ENCODE peak calls at places on chromosomes 16 and 17, in four cellular contexts. P is K562, J is GM12878, T is HepG2. Q is an unnamed sample.
A peak's percentile ranks its signal among the peaks of the same experiment; 100 is the strongest.

GRCh38 chr16:81371106-81371505 is 56.3 kb downstream of the GAN start:
- DNase-seq in P (no peak), J (no peak), T (no peak), Q (no peak)

GRCh38 chr17:51059781-51060180 is 60.9 kb downstream of the SPAG9 start:
- DNase-seq in P (no peak), J (no peak), T (peak; percentile 12), Q (no peak)

GRCh38 chr16:72072514-72073342 is 9.7 kb downstream of the HPR start:
- DNase-seq in P (peak; percentile 50), J (no peak), T (peak; percentile 96), Q (no peak)

GRCh38 chr16:5025171-5025632 is 8.5 kb downstream of the NAGPA start:
- DNase-seq in P (no peak), J (no peak), T (no peak), Q (peak; percentile 49)

GRCh38 chr17:18026408-18026776 is 12.6 kb downstream of the ATPAF2 start:
- DNase-seq in P (no peak), J (no peak), T (no peak), Q (no peak)

GRCh38 chr17:31931781-31932180 is 5.0 kb upstream of the SUZ12 start:
- DNase-seq in P (no peak), J (no peak), T (no peak), Q (no peak)

GRCh38 chr17:61238455-61238933 is 161.1 kb upstream of the TBX2 start:
- DNase-seq in P (no peak), J (no peak), T (no peak), Q (no peak)

GRCh38 chr16:73480381-73480780 is 432.5 kb upstream of the ZFHX3 start:
- DNase-seq in P (no peak), J (no peak), T (no peak), Q (no peak)

GRCh38 chr17:67435122-67435521 is 58.0 kb downstream of the PITPNC1 start:
- DNase-seq in P (no peak), J (no peak), T (peak; percentile 10), Q (no peak)

GRCh38 chr17:29390856-29391631 is 881 bp downstream of the TAOK1 start:
- DNase-seq in P (peak; percentile 37), J (no peak), T (peak; percentile 46), Q (peak; percentile 38)

GRCh38 chr17:6067060-6067459 is 3.1 kb upstream of the WSCD1 start:
- DNase-seq in P (no peak), J (no peak), T (no peak), Q (no peak)

GRCh38 chr17:46009681-46010596 is 10.9 kb downstream of the STH start:
- DNase-seq in P (no peak), J (no peak), T (no peak), Q (peak; percentile 73)

GRCh38 chr16:79651363-79651762 is 50.8 kb upstream of the MAF start:
- DNase-seq in P (no peak), J (no peak), T (no peak), Q (peak; percentile 47)

GRCh38 chr16:19130852-19131808 is 17.4 kb downstream of the ITPRIPL2 start:
- DNase-seq in P (no peak), J (no peak), T (no peak), Q (peak; percentile 63)

GRCh38 chr17:42526031-42526444 is 10.0 kb upstream of the NAGLU start:
- DNase-seq in P (no peak), J (no peak), T (no peak), Q (peak; percentile 53)

GRCh38 chr17:51398647-51399046 is 138.3 kb downstream of the UTP18 start:
- DNase-seq in P (no peak), J (no peak), T (no peak), Q (no peak)

GRCh38 chr16:84041421-84041820 is 1.2 kb downstream of the SLC38A8 start:
- DNase-seq in P (no peak), J (no peak), T (no peak), Q (no peak)

GRCh38 chr16:4487955-4488481 is 11.8 kb downstream of the HMOX2 start:
- DNase-seq in P (no peak), J (no peak), T (no peak), Q (no peak)

GRCh38 chr16:60091076-60091475 is 1357.0 kb upstream of the GOT2 start:
- DNase-seq in P (no peak), J (no peak), T (no peak), Q (no peak)

GRCh38 chr16:73781297-73781696 is 515.3 kb upstream of the PSMD7 start:
- DNase-seq in P (no peak), J (no peak), T (no peak), Q (no peak)

GRCh38 chr17:82601447-82602000 is 46.7 kb downstream of the WDR45B start:
- DNase-seq in P (no peak), J (no peak), T (no peak), Q (no peak)

GRCh38 chr17:82602487-82602886 is 45.8 kb downstream of the WDR45B start:
- DNase-seq in P (no peak), J (no peak), T (no peak), Q (no peak)

GRCh38 chr17:82604532-82604931 is 43.7 kb downstream of the WDR45B start:
- DNase-seq in P (no peak), J (no peak), T (no peak), Q (no peak)

GRCh38 chr17:82603981-82604448 is 44.2 kb downstream of the WDR45B start:
- DNase-seq in P (no peak), J (no peak), T (no peak), Q (no peak)

GRCh38 chr17:82602986-82603385 is 45.3 kb downstream of the WDR45B start:
- DNase-seq in P (no peak), J (peak; percentile 21), T (no peak), Q (no peak)
- TF ChIP-seq RAD21 in P (no peak), J (no peak), T (no peak), Q (no peak)

DNA sequence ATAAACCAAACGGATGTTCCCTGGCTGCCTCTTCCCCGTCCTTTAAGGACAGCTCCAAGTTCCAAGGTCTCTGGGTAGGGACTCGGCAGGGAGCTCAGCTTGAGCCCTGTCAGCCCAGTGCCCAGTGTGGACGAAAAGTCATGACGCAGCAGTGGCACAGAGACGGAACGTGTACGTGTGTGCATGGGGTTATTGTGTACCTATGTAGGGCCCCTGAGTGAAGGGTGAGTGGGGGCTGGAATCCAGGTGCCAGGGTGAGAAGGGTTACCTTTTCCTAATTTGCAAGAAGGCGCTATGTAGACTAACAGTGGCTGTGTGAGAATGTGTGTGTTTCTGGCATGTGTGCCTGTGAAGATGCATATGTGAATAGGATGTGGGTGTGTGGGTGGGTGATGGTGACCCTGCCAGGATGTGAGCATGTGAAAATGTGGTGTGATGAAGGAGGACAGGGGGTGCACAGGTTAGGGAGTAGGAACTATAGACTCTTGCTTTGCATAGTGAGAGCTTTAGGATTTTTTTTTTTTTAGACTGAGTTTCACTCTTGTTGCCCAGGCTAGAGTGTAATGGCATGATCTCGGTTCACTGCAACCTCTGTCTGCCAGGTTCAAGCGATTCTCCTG is 6.0 kb downstream of the SCN4A start:
- DNase-seq in P (no peak), J (peak; percentile 60), T (no peak), Q (no peak)
- TF ChIP-seq KDM1A in P (no peak), J (no peak), T (no peak), Q (no peak)

DNA sequence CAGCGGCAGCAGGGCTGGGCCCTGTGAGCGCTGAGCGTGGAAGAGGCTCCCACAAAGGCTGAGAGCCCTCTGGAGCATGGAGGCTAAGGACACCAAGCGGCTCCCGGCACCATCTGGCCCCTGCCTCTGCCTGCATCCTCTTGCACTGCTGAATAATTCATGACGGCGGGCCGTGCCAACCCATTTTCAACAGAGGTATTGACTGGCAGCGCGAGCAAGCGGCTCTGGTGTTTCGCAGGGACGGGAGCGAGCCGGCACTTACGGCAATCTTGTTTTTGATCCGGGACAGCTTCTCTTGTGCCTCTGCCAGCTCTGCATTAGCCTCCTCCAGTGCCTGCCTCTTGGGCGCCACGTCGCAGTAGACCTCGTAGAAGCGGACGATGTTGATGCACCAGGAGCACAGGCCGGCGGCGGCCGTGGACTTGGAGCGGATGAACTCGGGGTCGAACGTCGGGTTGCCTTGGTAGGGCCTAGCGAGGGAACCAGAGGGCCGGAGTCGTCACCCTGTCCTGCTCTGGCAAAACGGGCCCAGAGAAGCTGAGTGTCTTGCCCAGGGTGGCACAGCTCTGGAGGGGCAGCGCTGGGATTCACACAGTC is 80.4 kb downstream of the PGS1 start:
- DNase-seq in P (no peak), J (no peak), T (no peak), Q (no peak)
- TF ChIP-seq POLR2AphosphoS2 in P (no peak), J (no peak), T (no peak), Q (no peak)

GRCh38 chr17:33687831-33688230 is 394.7 kb upstream of the ASIC2 start:
- DNase-seq in P (no peak), J (no peak), T (no peak), Q (no peak)

GRCh38 chr17:33684714-33685113 is 391.6 kb upstream of the ASIC2 start:
- DNase-seq in P (no peak), J (no peak), T (no peak), Q (no peak)

GRCh38 chr17:33688771-33689170 is 395.7 kb upstream of the ASIC2 start:
- DNase-seq in P (no peak), J (no peak), T (no peak), Q (no peak)

GRCh38 chr17:33682622-33683021 is 389.5 kb upstream of the ASIC2 start:
- DNase-seq in P (no peak), J (no peak), T (no peak), Q (no peak)

GRCh38 chr17:33686171-33686570 is 393.1 kb upstream of the ASIC2 start:
- DNase-seq in P (peak; percentile 78), J (no peak), T (no peak), Q (peak; percentile 28)
- TF ChIP-seq RAD21 in P (no peak), J (no peak), T (no peak), Q (no peak)

GRCh38 chr16:57388359-57389086 is 16.0 kb upstream of the CCL17 start:
- DNase-seq in P (no peak), J (peak; percentile 62), T (no peak), Q (peak; percentile 48)

GRCh38 chr16:57391308-57391699 is 13.3 kb upstream of the CCL17 start:
- DNase-seq in P (no peak), J (no peak), T (no peak), Q (no peak)

GRCh38 chr16:57387598-57388354 is 15.5 kb downstream of the CX3CL1 start:
- DNase-seq in P (no peak), J (no peak), T (no peak), Q (no peak)

GRCh38 chr16:57390635-57391307 is 13.8 kb upstream of the CCL17 start:
- DNase-seq in P (no peak), J (no peak), T (no peak), Q (no peak)

DNA sequence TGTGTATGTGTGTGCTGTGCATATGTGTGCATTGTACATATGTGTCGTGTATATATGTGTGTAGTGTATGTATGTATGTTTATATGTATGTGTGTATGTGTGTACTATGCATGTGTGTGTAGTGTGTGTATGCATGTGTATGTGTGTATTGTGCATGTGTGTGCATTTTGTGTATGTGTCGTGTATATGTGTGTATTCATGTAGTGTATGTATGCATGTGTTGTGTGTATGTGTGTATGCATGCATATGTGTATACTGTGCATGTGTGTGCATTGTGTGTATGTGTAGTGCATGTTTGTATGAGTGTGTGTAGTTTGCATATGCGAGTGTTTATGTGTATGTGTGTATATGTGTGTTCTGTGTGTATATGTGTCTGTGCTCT is 15.5 kb upstream of the CCL17 start:
- DNase-seq in P (no peak), J (no peak), T (no peak), Q (no peak)
- TF ChIP-seq KDM1A in P (no peak), J (no peak), T (no peak), Q (no peak)

Q was measured in A549.